ENCODE peak calls at places on chromosomes 4 and X, in seven cellular contexts. One of them, this sample, is unnamed.

GRCh38 chrX:34659575-34659974 is 2.5 kb upstream of the TMEM47 start:
- DNase-seq in adrenal gland: no peak
- DNase-seq in ovary: no peak
- DNase-seq in colonic mucosa: no peak
- DNase-seq in CD8-positive, alpha-beta memory T cell: no peak
- DNase-seq in H9: peak; percentile 53
- DNase-seq in esophagus squamous epithelium: no peak
- DNase-seq in this sample: no peak

GRCh38 chr4:107452717-107453116 is 267.3 kb downstream of the PAPSS1 start:
- DNase-seq in adrenal gland: no peak
- DNase-seq in ovary: no peak
- DNase-seq in colonic mucosa: no peak
- DNase-seq in CD8-positive, alpha-beta memory T cell: no peak
- DNase-seq in H9: no peak
- DNase-seq in esophagus squamous epithelium: no peak
- DNase-seq in this sample: no peak

GRCh38 chr4:141455651-141456050 is 180.7 kb upstream of the IL15 start:
- DNase-seq in adrenal gland: no peak
- DNase-seq in ovary: no peak
- DNase-seq in colonic mucosa: no peak
- DNase-seq in CD8-positive, alpha-beta memory T cell: no peak
- DNase-seq in H9: no peak
- DNase-seq in esophagus squamous epithelium: no peak
- DNase-seq in this sample: no peak

GRCh38 chrX:69033936-69034335 is 131.3 kb downstream of the PJA1 start:
- DNase-seq in adrenal gland: no peak
- DNase-seq in ovary: no peak
- DNase-seq in colonic mucosa: no peak
- DNase-seq in CD8-positive, alpha-beta memory T cell: no peak
- DNase-seq in H9: no peak
- DNase-seq in esophagus squamous epithelium: no peak
- DNase-seq in this sample: no peak

GRCh38 chr4:98657531-98658286 is 702 bp downstream of the TSPAN5 start:
- DNase-seq in adrenal gland: no peak
- DNase-seq in ovary: peak; percentile 44
- DNase-seq in colonic mucosa: peak; percentile 43
- DNase-seq in CD8-positive, alpha-beta memory T cell: peak; percentile 15
- DNase-seq in H9: peak; percentile 68
- DNase-seq in esophagus squamous epithelium: no peak
- DNase-seq in this sample: no peak

GRCh38 chr4:8504279-8505007 is 63.9 kb downstream of the TRMT44 start:
- DNase-seq in adrenal gland: no peak
- DNase-seq in ovary: peak; percentile 69
- DNase-seq in colonic mucosa: no peak
- DNase-seq in CD8-positive, alpha-beta memory T cell: no peak
- DNase-seq in H9: no peak
- DNase-seq in esophagus squamous epithelium: no peak
- DNase-seq in this sample: peak; percentile 25

GRCh38 chr4:126682250-126682649 is 950.5 kb upstream of the INTU start:
- DNase-seq in adrenal gland: no peak
- DNase-seq in ovary: no peak
- DNase-seq in colonic mucosa: no peak
- DNase-seq in CD8-positive, alpha-beta memory T cell: no peak
- DNase-seq in H9: no peak
- DNase-seq in esophagus squamous epithelium: no peak
- DNase-seq in this sample: no peak

GRCh38 chr4:1214101-1215095 is 34.5 kb downstream of the CTBP1 start:
- DNase-seq in adrenal gland: no peak
- DNase-seq in ovary: peak; percentile 37
- DNase-seq in colonic mucosa: no peak
- DNase-seq in CD8-positive, alpha-beta memory T cell: no peak
- DNase-seq in H9: no peak
- DNase-seq in esophagus squamous epithelium: no peak
- DNase-seq in this sample: no peak

GRCh38 chr4:188403272-188403671 is 264.0 kb downstream of the TRIML1 start:
- DNase-seq in adrenal gland: no peak
- DNase-seq in ovary: no peak
- DNase-seq in colonic mucosa: no peak
- DNase-seq in CD8-positive, alpha-beta memory T cell: no peak
- DNase-seq in H9: peak; percentile 56
- DNase-seq in esophagus squamous epithelium: no peak
- DNase-seq in this sample: no peak

GRCh38 chr4:165345663-165346417 is 18.4 kb downstream of the MSMO1 start:
- DNase-seq in adrenal gland: no peak
- DNase-seq in ovary: no peak
- DNase-seq in colonic mucosa: no peak
- DNase-seq in CD8-positive, alpha-beta memory T cell: no peak
- DNase-seq in H9: no peak
- DNase-seq in esophagus squamous epithelium: no peak
- DNase-seq in this sample: no peak

GRCh38 chr4:184722798-184723197 is 11.1 kb downstream of the CENPU start:
- DNase-seq in adrenal gland: no peak
- DNase-seq in ovary: no peak
- DNase-seq in colonic mucosa: peak; percentile 53
- DNase-seq in CD8-positive, alpha-beta memory T cell: no peak
- DNase-seq in H9: no peak
- DNase-seq in esophagus squamous epithelium: no peak
- DNase-seq in this sample: no peak

GRCh38 chrX:107205770-107206696 is at the start of the genes DNAAF6 and NUP62CL:
- DNase-seq in adrenal gland: peak; percentile 82
- DNase-seq in ovary: peak; percentile 46
- DNase-seq in colonic mucosa: peak; percentile 75
- DNase-seq in CD8-positive, alpha-beta memory T cell: peak; percentile 52
- DNase-seq in H9: peak; percentile 91
- DNase-seq in esophagus squamous epithelium: peak; percentile 24
- DNase-seq in this sample: peak; percentile 42

GRCh38 chrX:56793533-56794320 is 64.7 kb downstream of the NBDY start:
- DNase-seq in adrenal gland: no peak
- DNase-seq in ovary: no peak
- DNase-seq in colonic mucosa: peak; percentile 18
- DNase-seq in CD8-positive, alpha-beta memory T cell: no peak
- DNase-seq in H9: peak; percentile 14
- DNase-seq in esophagus squamous epithelium: no peak
- DNase-seq in this sample: no peak

GRCh38 chrX:100615015-100615414 is 21.6 kb downstream of the TSPAN6 start:
- DNase-seq in adrenal gland: peak; percentile 29
- DNase-seq in ovary: peak; percentile 32
- DNase-seq in colonic mucosa: peak; percentile 35
- DNase-seq in CD8-positive, alpha-beta memory T cell: no peak
- DNase-seq in H9: peak; percentile 40
- DNase-seq in esophagus squamous epithelium: no peak
- DNase-seq in this sample: peak; percentile 4

GRCh38 chrX:55759478-55759877 is 41.9 kb downstream of the RRAGB start:
- DNase-seq in adrenal gland: no peak
- DNase-seq in ovary: no peak
- DNase-seq in colonic mucosa: no peak
- DNase-seq in CD8-positive, alpha-beta memory T cell: no peak
- DNase-seq in H9: no peak
- DNase-seq in esophagus squamous epithelium: no peak
- DNase-seq in this sample: no peak

GRCh38 chr4:119851649-119852048 is 215.0 kb downstream of the MAD2L1 start:
- DNase-seq in adrenal gland: no peak
- DNase-seq in ovary: no peak
- DNase-seq in colonic mucosa: no peak
- DNase-seq in CD8-positive, alpha-beta memory T cell: no peak
- DNase-seq in H9: no peak
- DNase-seq in esophagus squamous epithelium: no peak
- DNase-seq in this sample: no peak

GRCh38 chr4:78558421-78558820 is 6.9 kb downstream of the ANXA3 start:
- DNase-seq in adrenal gland: no peak
- DNase-seq in ovary: no peak
- DNase-seq in colonic mucosa: no peak
- DNase-seq in CD8-positive, alpha-beta memory T cell: no peak
- DNase-seq in H9: no peak
- DNase-seq in esophagus squamous epithelium: no peak
- DNase-seq in this sample: no peak
- H3K4me1 ChIP-seq in adrenal gland: no peaks in the 10 kb centered on the region
- H3K4me1 ChIP-seq in ovary: no peaks in the 10 kb centered on the region
- H3K4me1 ChIP-seq in colonic mucosa: no peaks in the 10 kb centered on the region
- H3K4me1 ChIP-seq in CD8-positive, alpha-beta memory T cell: no peaks in the 10 kb centered on the region
- H3K4me1 ChIP-seq in H9: peaks cover 14% of the 10 kb centered on the region
- H3K4me1 ChIP-seq in esophagus squamous epithelium: no peaks in the 10 kb centered on the region
- H3K4me1 ChIP-seq in this sample: peaks cover 14% of the 10 kb centered on the region

DNA sequence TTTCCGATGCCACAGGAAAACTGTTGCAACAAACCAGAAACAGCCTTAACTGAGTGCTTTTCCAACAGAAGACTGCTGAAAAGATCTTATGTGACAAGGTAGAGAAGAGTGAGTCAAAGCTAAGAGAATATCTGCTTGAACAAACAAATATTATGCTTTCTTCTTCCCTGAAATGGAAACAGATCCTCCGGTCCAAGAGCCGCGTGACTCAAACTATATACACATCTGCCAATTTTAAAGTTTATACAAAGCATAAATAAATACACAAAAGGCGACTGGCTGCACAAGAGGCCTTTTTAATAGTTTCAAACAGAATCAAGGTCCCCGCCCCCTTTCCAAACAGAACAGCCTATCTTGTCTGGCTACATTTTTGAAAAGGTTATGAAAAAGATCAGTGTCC is 329.7 kb upstream of the F9 start:
- DNase-seq in adrenal gland: no peak
- DNase-seq in ovary: no peak
- DNase-seq in colonic mucosa: no peak
- DNase-seq in CD8-positive, alpha-beta memory T cell: no peak
- DNase-seq in H9: no peak
- DNase-seq in esophagus squamous epithelium: no peak
- DNase-seq in this sample: peak; percentile 70
- H3K27me3 ChIP-seq in adrenal gland: peaks cover 41% of the 10 kb centered on the region
- H3K27me3 ChIP-seq in ovary: no peaks in the 10 kb centered on the region
- H3K27me3 ChIP-seq in colonic mucosa: peaks cover 15% of the 10 kb centered on the region
- H3K27me3 ChIP-seq in CD8-positive, alpha-beta memory T cell: no peaks in the 10 kb centered on the region
- H3K27me3 ChIP-seq in H9: peaks cover 35% of the 10 kb centered on the region
- H3K27me3 ChIP-seq in esophagus squamous epithelium: no peaks in the 10 kb centered on the region
- H3K27me3 ChIP-seq in this sample: no peaks in the 10 kb centered on the region

GRCh38 chr4:102244878-102245535 is 100.3 kb downstream of the SLC39A8 start:
- DNase-seq in adrenal gland: no peak
- DNase-seq in ovary: no peak
- DNase-seq in colonic mucosa: no peak
- DNase-seq in CD8-positive, alpha-beta memory T cell: no peak
- DNase-seq in H9: no peak
- DNase-seq in esophagus squamous epithelium: no peak
- DNase-seq in this sample: no peak
- H3K27ac ChIP-seq in adrenal gland: no peak overlapping the region
- H3K27ac ChIP-seq in ovary: no peak overlapping the region
- H3K27ac ChIP-seq in colonic mucosa: no peak overlapping the region
- H3K27ac ChIP-seq in CD8-positive, alpha-beta memory T cell: no peak overlapping the region
- H3K27ac ChIP-seq in H9: no peak overlapping the region
- H3K27ac ChIP-seq in esophagus squamous epithelium: no peak overlapping the region
- H3K27ac ChIP-seq in this sample: no peak overlapping the region

DNA sequence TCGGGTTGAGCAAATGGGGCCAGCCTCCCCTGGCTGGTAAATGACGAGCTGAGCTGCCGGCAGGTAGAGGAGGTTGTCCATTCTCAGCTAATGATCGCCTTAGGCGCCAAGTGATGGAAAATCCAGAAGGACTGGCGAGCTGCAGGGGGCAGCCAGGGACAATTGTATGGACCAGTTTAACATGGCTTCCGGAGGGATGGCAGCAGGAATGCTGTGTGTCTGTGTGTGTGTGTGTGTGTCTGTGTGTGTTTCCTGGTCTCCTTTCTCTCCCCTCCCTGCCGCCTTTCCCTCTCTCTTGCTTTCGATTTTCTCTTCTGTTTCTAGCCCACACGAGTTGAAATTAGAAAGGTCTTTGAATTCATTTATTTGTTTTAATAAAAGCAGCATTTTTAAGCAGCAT is 45.2 kb upstream of the BCOR start:
- DNase-seq in adrenal gland: no peak
- DNase-seq in ovary: no peak
- DNase-seq in colonic mucosa: no peak
- DNase-seq in CD8-positive, alpha-beta memory T cell: no peak
- DNase-seq in H9: peak; percentile 69
- DNase-seq in esophagus squamous epithelium: no peak
- DNase-seq in this sample: no peak
- H3K4me1 ChIP-seq in adrenal gland: peaks cover 7% of the 10 kb centered on the region
- H3K4me1 ChIP-seq in ovary: peaks cover 8% of the 10 kb centered on the region
- H3K4me1 ChIP-seq in colonic mucosa: no peaks in the 10 kb centered on the region
- H3K4me1 ChIP-seq in CD8-positive, alpha-beta memory T cell: no peaks in the 10 kb centered on the region
- H3K4me1 ChIP-seq in H9: peaks cover 18% of the 10 kb centered on the region
- H3K4me1 ChIP-seq in esophagus squamous epithelium: peaks cover 10% of the 10 kb centered on the region
- H3K4me1 ChIP-seq in this sample: no peaks in the 10 kb centered on the region

DNA sequence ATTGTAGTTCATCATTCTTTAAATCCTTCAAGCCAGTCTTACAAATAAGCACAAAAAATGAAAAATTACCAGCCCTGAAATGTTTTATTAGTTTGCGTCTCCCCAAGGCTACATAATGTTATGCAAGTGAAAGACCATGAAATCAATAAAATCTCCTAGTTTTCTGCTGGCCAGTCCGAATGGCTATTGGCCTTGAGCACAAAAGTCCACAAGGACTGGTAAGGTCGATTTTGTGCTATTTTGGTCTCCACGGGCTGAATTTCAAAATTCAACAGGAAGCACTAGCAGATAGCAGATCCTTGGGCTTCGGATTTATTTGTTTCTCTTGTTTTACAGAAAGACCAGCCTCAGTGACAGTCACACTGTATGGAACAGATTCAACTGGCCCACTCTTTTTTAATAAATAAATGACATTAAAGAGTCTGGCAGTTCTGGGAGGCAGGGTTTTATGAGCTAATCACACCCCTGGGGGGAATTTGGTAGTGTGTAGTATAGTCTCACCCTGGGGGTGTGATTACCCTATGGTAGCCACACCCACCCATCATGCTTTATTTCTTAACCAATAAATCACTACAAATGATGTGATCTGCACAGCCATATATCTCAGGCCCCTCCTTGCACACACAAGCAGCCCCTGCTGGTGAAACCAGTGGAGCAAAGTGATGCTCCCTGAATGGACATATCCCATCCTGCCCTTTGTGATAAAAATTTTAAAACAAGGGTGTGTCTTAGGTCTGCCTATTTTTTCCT is 51.1 kb upstream of the TMEM33 start:
- DNase-seq in adrenal gland: peak; percentile 65
- DNase-seq in ovary: no peak
- DNase-seq in colonic mucosa: no peak
- DNase-seq in CD8-positive, alpha-beta memory T cell: no peak
- DNase-seq in H9: no peak
- DNase-seq in esophagus squamous epithelium: no peak
- DNase-seq in this sample: no peak
- H3K27me3 ChIP-seq in adrenal gland: peaks cover 33% of the 10 kb centered on the region
- H3K27me3 ChIP-seq in ovary: no peaks in the 10 kb centered on the region
- H3K27me3 ChIP-seq in colonic mucosa: peaks cover 34% of the 10 kb centered on the region
- H3K27me3 ChIP-seq in CD8-positive, alpha-beta memory T cell: peaks cover 23% of the 10 kb centered on the region
- H3K27me3 ChIP-seq in H9: peaks cover 56% of the 10 kb centered on the region
- H3K27me3 ChIP-seq in esophagus squamous epithelium: peaks cover 25% of the 10 kb centered on the region
- H3K27me3 ChIP-seq in this sample: peaks cover 17% of the 10 kb centered on the region

This sample was measured in prostate gland.